ENCODE peak calls at places on chromosomes 2 and 18, in nine cellular contexts. E, P, X, M, R, C, G, U and D are unnamed samples. For H3K4me1, the result is how much of the 10 kb centered on the place peaks cover.

GRCh38 chr2:44544991-44545390 is 183.2 kb downstream of the CAMKMT start:
- DNase-seq in E (no peak), P (no peak), X (no peak), M (no peak), R (peak), C (no peak), G (no peak), U (no peak), D (no peak)

GRCh38 chr18:45916302-45916701 is 50.8 kb downstream of the EPG5 start:
- DNase-seq in E (no peak), P (no peak), X (no peak), M (no peak), R (peak), C (no peak), G (no peak), U (no peak), D (no peak)

GRCh38 chr18:25109484-25109883 is 242.5 kb downstream of the ZNF521 start:
- DNase-seq in E (no peak), P (no peak), X (no peak), M (peak), R (no peak), C (no peak), G (no peak), U (no peak), D (peak)

GRCh38 chr2:171279983-171280790 is 119.5 kb upstream of the TLK1 start:
- DNase-seq in E (no peak), P (no peak), X (no peak), M (no peak), R (no peak), C (no peak), G (no peak), U (no peak), D (no peak)

GRCh38 chr2:19176172-19176852 is 182.1 kb downstream of the OSR1 start:
- DNase-seq in E (no peak), P (no peak), X (peak), M (no peak), R (no peak), C (no peak), G (no peak), U (no peak), D (peak)

GRCh38 chr18:72672364-72673151 is 128.4 kb upstream of the CBLN2 start:
- DNase-seq in E (no peak), P (peak), X (peak), M (peak), R (peak), C (peak), G (peak), U (no peak), D (peak)

GRCh38 chr2:10538224-10538894 is 90.2 kb upstream of the ODC1 start:
- DNase-seq in E (no peak), P (peak), X (peak), M (peak), R (no peak), C (peak), G (no peak), U (peak), D (peak)

GRCh38 chr2:83168377-83168776 is 1290.7 kb downstream of the SUCLG1 start:
- DNase-seq in E (no peak), P (no peak), X (no peak), M (no peak), R (no peak), C (no peak), G (no peak), U (no peak), D (no peak)

GRCh38 chr18:78925193-78925540 is 54.5 kb upstream of the SALL3 start:
- DNase-seq in E (no peak), P (no peak), X (no peak), M (no peak), R (no peak), C (no peak), G (no peak), U (no peak), D (no peak)

GRCh38 chr2:19035238-19035637 is 323.2 kb downstream of the OSR1 start:
- DNase-seq in E (no peak), P (no peak), X (peak), M (peak), R (no peak), C (no peak), G (no peak), U (no peak), D (peak)

GRCh38 chr2:65296971-65297370 is 69.3 kb downstream of the ACTR2 start:
- DNase-seq in E (no peak), P (no peak), X (no peak), M (no peak), R (no peak), C (no peak), G (no peak), U (no peak), D (no peak)

GRCh38 chr2:76314621-76315020 is 603.9 kb upstream of the GCFC2 start:
- DNase-seq in E (no peak), P (no peak), X (no peak), M (no peak), R (no peak), C (no peak), G (no peak), U (no peak), D (no peak)

GRCh38 chr18:74570266-74570665 is 27.4 kb upstream of the ZNF407 start:
- DNase-seq in E (no peak), P (no peak), X (no peak), M (no peak), R (no peak), C (no peak), G (no peak), U (no peak), D (no peak)

GRCh38 chr2:148813603-148814065 is 61.4 kb upstream of the KIF5C start:
- DNase-seq in E (peak), P (no peak), X (no peak), M (no peak), R (peak), C (no peak), G (no peak), U (no peak), D (no peak)

GRCh38 chr2:237483018-237483731 is 3.9 kb upstream of the MLPH start:
- DNase-seq in E (peak), P (peak), X (peak), M (peak), R (peak), C (peak), G (no peak), U (no peak), D (peak)

GRCh38 chr2:18833941-18834340 is 244.6 kb upstream of the NT5C1B start:
- DNase-seq in E (no peak), P (no peak), X (no peak), M (no peak), R (no peak), C (no peak), G (no peak), U (no peak), D (no peak)

GRCh38 chr2:122144884-122145283 is 389.4 kb downstream of the TSN start:
- DNase-seq in E (no peak), P (no peak), X (no peak), M (no peak), R (no peak), C (no peak), G (no peak), U (no peak), D (no peak)

GRCh38 chr18:42029100-42029499 is 74.1 kb downstream of the PIK3C3 start:
- DNase-seq in E (no peak), P (no peak), X (no peak), M (no peak), R (no peak), C (no peak), G (no peak), U (no peak), D (no peak)

GRCh38 chr2:152453129-152453642 is 118.2 kb downstream of the FMNL2 start:
- DNase-seq in E (no peak), P (no peak), X (no peak), M (peak), R (peak), C (no peak), G (no peak), U (no peak), D (no peak)

GRCh38 chr2:212708346-212708745 is 169.7 kb upstream of the ERBB4 start:
- DNase-seq in E (no peak), P (no peak), X (peak), M (peak), R (no peak), C (no peak), G (no peak), U (no peak), D (peak)

GRCh38 chr2:47046271-47046670 is 108.8 kb downstream of the STPG4 start:
- DNase-seq in E (no peak), P (no peak), X (no peak), M (no peak), R (peak), C (no peak), G (no peak), U (no peak), D (no peak)

GRCh38 chr2:232937278-232937906 is 67.3 kb downstream of the SNORC start:
- DNase-seq in E (no peak), P (peak), X (peak), M (peak), R (no peak), C (peak), G (no peak), U (no peak), D (peak)

GRCh38 chr2:28680657-28681056 is 71.0 kb upstream of the PPP1CB start:
- DNase-seq in E (no peak), P (no peak), X (no peak), M (no peak), R (no peak), C (no peak), G (no peak), U (no peak), D (no peak)

GRCh38 chr18:31610841-31611240 is 19.2 kb downstream of the TTR start:
- DNase-seq in E (peak), P (no peak), X (peak), M (no peak), R (peak), C (peak), G (no peak), U (peak), D (no peak)

GRCh38 chr18:9619545-9619944 is 5.2 kb upstream of the PPP4R1 start:
- DNase-seq in E (no peak), P (peak), X (peak), M (peak), R (no peak), C (peak), G (no peak), U (no peak), D (peak)

GRCh38 chr2:233075141-233075965 is 15.2 kb downstream of the INPP5D start:
- DNase-seq in E (no peak), P (no peak), X (no peak), M (no peak), R (no peak), C (no peak), G (no peak), U (no peak), D (no peak)

GRCh38 chr2:58350484-58350883 is 109.4 kb upstream of the FANCL start:
- DNase-seq in E (no peak), P (no peak), X (no peak), M (no peak), R (no peak), C (no peak), G (peak), U (no peak), D (no peak)

GRCh38 chr2:172234716-172235661 is 132.3 kb upstream of the DLX2 start:
- DNase-seq in E (peak), P (no peak), X (peak), M (no peak), R (peak), C (no peak), G (no peak), U (no peak), D (no peak)

GRCh38 chr2:205511221-205511620 is 171.1 kb upstream of the NRP2 start:
- DNase-seq in E (no peak), P (no peak), X (peak), M (peak), R (no peak), C (no peak), G (no peak), U (no peak), D (no peak)

GRCh38 chr2:177229448-177230242 is 17.1 kb downstream of the HNRNPA3 start:
- DNase-seq in E (no peak), P (peak), X (no peak), M (no peak), R (no peak), C (no peak), G (no peak), U (no peak), D (no peak)

GRCh38 chr18:36514778-36515177 is 217.3 kb downstream of the FHOD3 start:
- DNase-seq in E (no peak), P (no peak), X (no peak), M (no peak), R (peak), C (no peak), G (no peak), U (no peak), D (no peak)

GRCh38 chr2:111171337-111171930 is 50.7 kb downstream of the BCL2L11 start:
- DNase-seq in E (no peak), P (peak), X (no peak), M (no peak), R (no peak), C (peak), G (no peak), U (no peak), D (no peak)

GRCh38 chr2:120628248-120628647 is 107.4 kb upstream of the GLI2 start:
- DNase-seq in E (no peak), P (no peak), X (no peak), M (no peak), R (no peak), C (no peak), G (no peak), U (no peak), D (no peak)

GRCh38 chr2:42171396-42171971 is 2.3 kb downstream of the EML4 start:
- DNase-seq in E (no peak), P (no peak), X (no peak), M (peak), R (peak), C (no peak), G (peak), U (no peak), D (no peak)

GRCh38 chr2:223846524-223846923 is 9.1 kb upstream of the AP1S3 start:
- DNase-seq in E (no peak), P (peak), X (peak), M (peak), R (no peak), C (peak), G (no peak), U (no peak), D (peak)

GRCh38 chr18:54983041-54983686 is 23.9 kb upstream of the CCDC68 start:
- DNase-seq in E (no peak), P (peak), X (peak), M (peak), R (peak), C (peak), G (peak), U (peak), D (peak)

GRCh38 chr18:50879302-50880107 is 587 bp downstream of the ME2 start:
- DNase-seq in E (peak), P (peak), X (peak), M (peak), R (no peak), C (peak), G (peak), U (no peak), D (peak)

GRCh38 chr2:18455256-18455862 is 105.1 kb downstream of the RDH14 start:
- DNase-seq in E (no peak), P (peak), X (peak), M (peak), R (peak), C (peak), G (no peak), U (no peak), D (peak)

DNA sequence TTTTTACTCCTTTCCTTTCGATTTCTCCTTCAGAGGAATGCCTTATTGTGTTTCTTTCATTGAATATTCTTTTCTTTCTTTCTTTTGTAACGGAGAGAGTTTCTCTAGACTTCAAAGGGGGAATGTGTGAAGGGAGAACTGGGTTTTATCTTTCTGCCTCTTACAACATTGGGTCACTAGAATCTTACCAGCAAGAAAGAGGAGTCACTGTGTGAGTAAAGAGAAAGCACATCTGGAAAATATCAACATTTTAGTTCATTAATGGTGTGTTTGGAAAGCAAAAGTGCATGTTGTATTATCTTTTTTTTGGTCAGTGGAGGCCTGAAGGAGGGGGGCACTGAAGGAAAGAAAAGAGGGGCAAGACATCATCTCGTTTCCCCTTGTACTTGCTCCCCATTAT is 86.6 kb upstream of the THOC1 start:
- DNase-seq in E (no peak), P (no peak), X (peak), M (no peak), R (no peak), C (no peak), G (no peak), U (no peak), D (no peak)
- H3K4me1 ChIP-seq in E (under half), P (under half), X (under half), M (under half), R (under half), C (under half), G (under half), U (under half), D (under half)

DNA sequence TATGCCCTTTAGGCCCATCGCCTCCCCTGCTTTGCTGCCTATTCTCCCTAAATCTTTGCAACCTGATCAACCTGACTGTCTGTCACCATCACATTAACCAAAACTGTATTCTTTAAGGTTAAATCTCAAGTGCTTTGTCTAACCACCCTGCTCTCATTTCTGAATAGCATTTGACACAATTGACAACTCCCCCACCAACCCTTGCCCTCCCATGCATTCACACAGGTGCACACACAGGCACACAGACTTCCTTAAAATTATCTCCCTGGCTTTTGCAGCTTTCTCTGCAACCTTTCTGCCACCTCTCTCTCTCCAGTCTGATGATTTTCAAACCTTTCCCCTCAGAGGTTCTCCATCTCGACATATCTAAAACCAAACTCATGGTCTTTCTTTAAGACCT is 64.6 kb upstream of the ST8SIA3 start:
- DNase-seq in E (no peak), P (no peak), X (no peak), M (no peak), R (no peak), C (no peak), G (no peak), U (no peak), D (no peak)
- H3K9ac ChIP-seq in E (no peak), P (no peak), X (no peak), M (no peak), R (no peak), C (no peak), G (no peak), U (no peak), D (no peak)

DNA sequence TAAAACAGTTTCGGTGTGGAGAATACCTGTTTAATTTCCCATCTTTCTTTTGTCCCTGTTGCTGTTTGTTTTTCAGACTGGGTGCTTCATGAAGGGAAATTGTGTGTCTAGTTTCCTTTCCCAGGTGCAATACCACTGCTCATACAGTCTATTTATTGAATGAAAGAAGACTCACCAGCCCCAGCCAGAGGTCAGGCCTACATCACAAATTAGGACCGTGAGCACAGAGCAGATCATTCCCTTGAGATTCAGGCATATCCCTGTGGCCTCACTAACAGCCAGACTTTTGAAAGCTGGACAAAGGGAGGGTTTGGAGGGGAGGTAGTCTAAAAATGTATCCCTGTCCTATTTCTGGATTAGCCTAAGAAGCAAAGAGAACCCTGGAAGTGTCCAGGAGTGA is 278.9 kb downstream of the IRS1 start:
- DNase-seq in E (no peak), P (no peak), X (no peak), M (no peak), R (no peak), C (no peak), G (no peak), U (no peak), D (no peak)
- H3K4me1 ChIP-seq in E (under half), P (under half), X (under half), M (under half), R (under half), C (under half), G (under half), U (under half), D (under half)

DNA sequence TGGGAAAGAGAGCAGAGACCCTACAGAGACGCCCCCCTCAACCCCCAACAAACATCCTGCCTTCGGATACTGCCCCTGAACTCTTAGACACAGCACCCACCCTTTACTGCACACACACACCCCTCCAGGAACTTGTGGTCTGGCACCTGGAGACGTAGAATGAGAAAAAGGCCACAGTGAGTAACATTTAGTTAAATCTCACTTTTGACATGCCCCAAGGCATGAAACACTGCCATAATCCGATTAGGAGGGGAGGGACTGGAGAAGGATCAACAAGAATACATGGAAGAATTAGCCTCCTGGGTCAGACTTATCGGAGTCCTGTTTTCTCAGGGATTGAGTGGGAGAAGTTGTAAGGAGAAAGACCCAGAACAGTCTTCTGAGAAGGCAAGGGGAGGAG is 4.1 kb downstream of the CDK5R2 start:
- DNase-seq in E (no peak), P (peak), X (no peak), M (no peak), R (peak), C (peak), G (no peak), U (no peak), D (no peak)
- H3K9ac ChIP-seq in E (no peak), P (no peak), X (no peak), M (no peak), R (no peak), C (peak), G (no peak), U (no peak), D (peak)

GRCh38 chr2:144514731-144515424 is 5.0 kb downstream of the ZEB2 start:
- DNase-seq in E (no peak), P (no peak), X (peak), M (no peak), R (no peak), C (no peak), G (no peak), U (no peak), D (peak)
- H3K4me1 ChIP-seq in E (under half), P (under half), X (half or more), M (under half), R (half or more), C (under half), G (under half), U (under half), D (under half)

GRCh38 chr2:214774108-214774507 is 35.4 kb downstream of the BARD1 start:
- DNase-seq in E (no peak), P (peak), X (peak), M (peak), R (no peak), C (peak), G (no peak), U (no peak), D (peak)

DNA sequence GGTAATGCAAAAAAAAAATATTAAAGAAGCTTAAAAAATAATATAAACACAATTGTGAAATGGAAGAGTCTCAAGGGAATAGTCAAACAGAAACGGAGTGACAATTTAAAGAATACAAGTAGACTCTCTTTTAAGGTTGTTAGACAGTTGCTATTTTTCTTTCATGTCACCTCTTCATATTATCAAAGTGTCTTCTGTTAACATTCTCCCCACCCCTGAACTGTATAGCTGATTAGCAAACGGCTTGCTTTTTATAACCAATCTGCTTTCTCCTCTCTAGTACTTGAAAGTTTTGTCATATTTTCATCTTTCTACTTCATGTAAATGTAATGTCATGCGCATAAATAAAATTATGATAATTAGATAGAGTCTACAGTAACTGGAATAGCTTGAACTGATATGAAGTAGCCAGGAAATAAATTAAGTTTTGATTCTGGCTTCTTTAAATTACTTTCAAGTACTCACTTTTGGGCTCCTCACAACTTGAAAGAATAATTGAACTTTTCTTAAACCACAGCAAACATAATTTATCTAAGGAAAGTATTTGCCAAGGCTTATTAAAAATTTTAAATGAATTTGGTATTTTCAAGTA is 36.9 kb downstream of the BARD1 start:
- DNase-seq in E (no peak), P (no peak), X (no peak), M (no peak), R (no peak), C (no peak), G (no peak), U (no peak), D (no peak)
- H3K9ac ChIP-seq in E (no peak), P (no peak), X (no peak), M (no peak), R (no peak), C (no peak), G (no peak), U (no peak), D (no peak)

GRCh38 chr2:189306441-189307006 is 127.0 kb upstream of the COL5A2 start:
- DNase-seq in E (no peak), P (no peak), X (no peak), M (no peak), R (no peak), C (no peak), G (no peak), U (no peak), D (no peak)
- H3K4me1 ChIP-seq in E (under half), P (under half), X (under half), M (under half), R (under half), C (under half), G (under half), U (under half), D (under half)

GRCh38 chr2:230765611-230766300 is 53.1 kb downstream of the CAB39 start:
- DNase-seq in E (no peak), P (no peak), X (no peak), M (no peak), R (no peak), C (no peak), G (no peak), U (no peak), D (peak)
- H3K9ac ChIP-seq in E (no peak), P (no peak), X (no peak), M (no peak), R (no peak), C (no peak), G (no peak), U (no peak), D (no peak)